ENCODE peak calls at places on chromosomes 3 and 15, in nine cellular contexts. P, F, L, T, A, Q, Z, D and N are unnamed samples.

GRCh38 chr15:76648732-76649444 is 256.3 kb downstream of the SCAPER start:
- DNase-seq in P (no peak), F (no peak), L (no peak), T (no peak), A (no peak), Q (no peak), Z (no peak), D (no peak), N (no peak)

GRCh38 chr15:87032291-87032690 is 952.6 kb downstream of the AGBL1 start:
- DNase-seq in P (no peak), F (no peak), L (no peak), T (peak; percentile 23), A (no peak), Q (no peak), Z (no peak), D (no peak), N (peak; percentile 11)

GRCh38 chr15:57030011-57030410 is 111.6 kb downstream of the TCF12 start:
- DNase-seq in P (no peak), F (no peak), L (no peak), T (no peak), A (no peak), Q (no peak), Z (no peak), D (no peak), N (no peak)

GRCh38 chr15:48671381-48672022 is 26.0 kb upstream of the FBN1 start:
- DNase-seq in P (no peak), F (peak; percentile 79), L (no peak), T (peak; percentile 91), A (peak; percentile 89), Q (no peak), Z (peak; percentile 82), D (peak; percentile 77), N (peak; percentile 91)

GRCh38 chr3:5038243-5038642 is 59.0 kb downstream of the BHLHE40 start:
- DNase-seq in P (no peak), F (no peak), L (no peak), T (no peak), A (no peak), Q (no peak), Z (no peak), D (no peak), N (no peak)

GRCh38 chr15:73125219-73125618 is 73.0 kb downstream of the NEO1 start:
- DNase-seq in P (no peak), F (no peak), L (no peak), T (no peak), A (peak; percentile 35), Q (no peak), Z (no peak), D (no peak), N (no peak)

GRCh38 chr15:34753236-34753894 is 1.4 kb downstream of the GJD2 start:
- DNase-seq in P (no peak), F (no peak), L (no peak), T (peak; percentile 36), A (peak; percentile 71), Q (no peak), Z (peak; percentile 69), D (no peak), N (peak; percentile 45)

GRCh38 chr3:36763850-36764703 is at the start of gene DCLK3:
- DNase-seq in P (no peak), F (peak; percentile 56), L (no peak), T (no peak), A (no peak), Q (peak; percentile 84), Z (peak; percentile 18), D (peak; percentile 31), N (peak; percentile 9)

GRCh38 chr15:42772126-42772525 is 35.2 kb upstream of the CDAN1 start:
- DNase-seq in P (no peak), F (peak; percentile 50), L (no peak), T (no peak), A (no peak), Q (no peak), Z (no peak), D (peak; percentile 51), N (peak; percentile 11)

GRCh38 chr3:149736180-149737100 is 15.8 kb downstream of the COMMD2 start:
- DNase-seq in P (no peak), F (no peak), L (no peak), T (peak; percentile 79), A (peak; percentile 42), Q (no peak), Z (peak; percentile 67), D (no peak), N (no peak)

GRCh38 chr15:52789601-52790165 is 453 bp downstream of the ONECUT1 start:
- DNase-seq in P (no peak), F (no peak), L (no peak), T (peak; percentile 9), A (peak; percentile 10), Q (peak; percentile 67), Z (peak; percentile 23), D (no peak), N (peak; percentile 29)

GRCh38 chr3:24682141-24682547 is 187.5 kb upstream of the THRB start:
- DNase-seq in P (no peak), F (no peak), L (no peak), T (peak; percentile 57), A (no peak), Q (no peak), Z (peak; percentile 74), D (no peak), N (no peak)

GRCh38 chr3:148146947-148147346 is 550.8 kb upstream of the AGTR1 start:
- DNase-seq in P (no peak), F (no peak), L (no peak), T (peak; percentile 67), A (peak; percentile 53), Q (no peak), Z (peak; percentile 78), D (no peak), N (peak; percentile 45)

GRCh38 chr3:188320757-188321156 is 166.8 kb downstream of the LPP start:
- DNase-seq in P (no peak), F (no peak), L (no peak), T (peak; percentile 88), A (peak; percentile 83), Q (no peak), Z (peak; percentile 44), D (no peak), N (no peak)

GRCh38 chr3:112740800-112741199 is 99.9 kb upstream of the CCDC80 start:
- DNase-seq in P (no peak), F (no peak), L (no peak), T (no peak), A (no peak), Q (no peak), Z (no peak), D (no peak), N (no peak)

DNA sequence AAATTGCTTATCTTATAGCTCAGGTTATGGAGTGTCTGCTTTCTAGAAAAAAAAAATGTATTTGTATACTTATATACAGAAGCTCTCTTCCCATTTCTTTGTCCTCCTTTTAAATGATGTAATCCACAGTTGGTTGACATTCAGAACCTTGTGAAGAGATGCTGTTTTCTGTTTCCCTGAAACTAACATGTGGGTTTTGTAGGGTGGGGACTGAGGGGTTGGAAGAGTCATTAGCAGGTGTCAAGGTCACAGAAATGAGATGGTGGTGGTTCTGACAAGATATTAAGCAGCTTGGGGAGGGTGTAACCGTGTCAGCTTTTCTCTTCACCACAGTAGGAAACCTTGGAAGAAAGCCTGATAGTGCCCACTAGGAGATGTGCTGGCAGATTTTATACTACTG is 2.4 kb downstream of the RASA2 start:
- DNase-seq in P (no peak), F (no peak), L (no peak), T (no peak), A (no peak), Q (no peak), Z (no peak), D (no peak), N (no peak)
- H3K4me3 ChIP-seq in P (no peak overlapping the region), F (no peak overlapping the region), L (no peak overlapping the region), T (no peak overlapping the region), A (no peak overlapping the region), Q (no peak overlapping the region), Z (no peak overlapping the region), D (no peak overlapping the region), N (no peak overlapping the region)

GRCh38 chr3:189572249-189572648 is 58.9 kb upstream of the TP63 start:
- DNase-seq in P (no peak), F (no peak), L (no peak), T (peak; percentile 43), A (no peak), Q (no peak), Z (peak; percentile 39), D (no peak), N (no peak)
- H3K9me3 ChIP-seq in P (no peaks in the 10 kb centered on the region), F (no peaks in the 10 kb centered on the region), L (no peaks in the 10 kb centered on the region), T (no peaks in the 10 kb centered on the region), A (no peaks in the 10 kb centered on the region), Q (no peaks in the 10 kb centered on the region), Z (no peaks in the 10 kb centered on the region), D (no peaks in the 10 kb centered on the region), N (peaks cover 5% of the 10 kb centered on the region)

GRCh38 chr3:136730595-136731273 is 21.4 kb downstream of the STAG1 start:
- DNase-seq in P (no peak), F (no peak), L (no peak), T (no peak), A (no peak), Q (no peak), Z (no peak), D (no peak), N (no peak)

GRCh38 chr3:136720091-136720490 is 32.1 kb downstream of the STAG1 start:
- DNase-seq in P (no peak), F (no peak), L (no peak), T (no peak), A (no peak), Q (peak; percentile 27), Z (no peak), D (no peak), N (no peak)

GRCh38 chr3:136728434-136728833 is 23.7 kb downstream of the STAG1 start:
- DNase-seq in P (no peak), F (no peak), L (no peak), T (no peak), A (no peak), Q (no peak), Z (no peak), D (no peak), N (no peak)

GRCh38 chr3:136728918-136729317 is 23.3 kb downstream of the STAG1 start:
- DNase-seq in P (no peak), F (no peak), L (no peak), T (peak; percentile 85), A (peak; percentile 67), Q (no peak), Z (peak; percentile 79), D (no peak), N (peak; percentile 93)

DNA sequence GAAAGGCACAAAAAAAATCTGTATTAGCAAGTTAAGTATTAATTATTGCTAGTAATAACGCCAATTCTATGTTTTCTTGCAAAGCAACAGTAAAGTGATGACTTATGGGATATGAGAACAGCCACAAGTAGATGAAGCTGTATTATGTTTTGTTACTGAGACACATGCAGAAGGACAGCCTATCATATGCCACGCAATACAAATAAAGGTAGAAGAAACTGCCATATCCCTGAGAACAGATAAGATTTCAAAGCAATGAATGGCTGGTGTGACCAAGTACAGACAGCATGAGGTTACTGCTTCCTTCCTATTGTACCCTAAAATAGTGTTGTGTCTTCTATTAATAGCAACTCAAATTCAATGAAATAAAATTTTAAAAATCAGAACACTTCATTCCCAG is 26.7 kb downstream of the STAG1 start:
- DNase-seq in P (no peak), F (no peak), L (no peak), T (no peak), A (no peak), Q (no peak), Z (no peak), D (no peak), N (no peak)
- H3K27me3 ChIP-seq in P (no peaks in the 10 kb centered on the region), F (no peaks in the 10 kb centered on the region), L (no peaks in the 10 kb centered on the region), T (no peaks in the 10 kb centered on the region), A (no peaks in the 10 kb centered on the region), Q (no peaks in the 10 kb centered on the region), Z (no peaks in the 10 kb centered on the region), D (no peaks in the 10 kb centered on the region), N (no peaks in the 10 kb centered on the region)

DNA sequence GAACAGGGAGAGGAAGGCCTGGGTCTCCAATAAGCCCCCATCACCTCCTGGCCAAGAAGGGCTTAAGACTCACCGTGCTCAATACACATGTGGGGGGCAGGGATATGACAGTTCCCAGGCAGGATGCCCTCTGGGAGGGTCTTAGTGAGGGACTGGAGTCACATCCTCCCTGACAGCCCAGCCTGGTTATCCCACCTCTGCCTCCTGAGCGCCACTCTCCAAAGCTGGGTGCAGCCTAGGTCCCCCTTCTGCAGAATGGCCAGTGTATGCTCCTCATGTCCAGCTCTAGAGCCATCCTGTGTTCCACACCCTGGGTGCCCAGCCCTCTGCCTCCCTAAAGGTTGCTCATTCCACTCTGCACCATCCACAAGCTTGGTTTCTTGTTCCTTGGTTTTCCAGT is 1.2 kb upstream of the SHISA5 start:
- DNase-seq in P (no peak), F (no peak), L (no peak), T (no peak), A (no peak), Q (no peak), Z (no peak), D (no peak), N (no peak)
- H3K4me3 ChIP-seq in P (peak overlapping the region; percentile 89), F (no peak overlapping the region), L (no peak overlapping the region), T (no peak overlapping the region), A (no peak overlapping the region), Q (no peak overlapping the region), Z (peak overlapping the region; percentile 87), D (no peak overlapping the region), N (no peak overlapping the region)